ENCODE peak calls at places on chromosomes 6 and 20, in five cellular contexts. M, W, A, Q and E are unnamed samples.

GRCh38 chr6:168123165-168123911 is 44.3 kb upstream of the FRMD1 start:
- DNase-seq in W (no peak), M (no peak), A (no peak), Q (no peak), E (no peak)

GRCh38 chr20:38590682-38591483 is 9.9 kb downstream of the ADIG start:
- DNase-seq in Q (no peak), A (no peak), M (no peak), W (no peak), E (no peak)

GRCh38 chr6:167827062-167827587 is 414 bp downstream of the AFDN start:
- DNase-seq in W (no peak), Q (no peak), A (peak), M (peak), E (peak)

GRCh38 chr6:78810146-78810545 is 57.2 kb upstream of the IRAK1BP1 start:
- DNase-seq in Q (peak), A (peak), M (peak), W (peak), E (no peak)

GRCh38 chr6:41581381-41581991 is 35.3 kb downstream of the FOXP4 start:
- DNase-seq in W (peak), M (peak), A (no peak), Q (peak), E (no peak)

GRCh38 chr20:57513199-57513598 is 11.7 kb downstream of the CTCFL start:
- DNase-seq in W (no peak), Q (peak), M (no peak), A (no peak), E (no peak)

GRCh38 chr6:116265081-116265829 is 11.4 kb upstream of the TSPYL4 start:
- DNase-seq in W (peak), A (no peak), M (no peak), Q (peak), E (peak)

GRCh38 chr6:27582928-27583725 is 110.2 kb upstream of the ZNF184 start:
- DNase-seq in M (peak), Q (peak), W (peak), A (peak), E (no peak)

GRCh38 chr6:4381379-4381778 is 246.0 kb upstream of the ECI2 start:
- DNase-seq in W (peak), A (no peak), M (no peak), Q (peak), E (no peak)

GRCh38 chr20:41428285-41428684 is 61.7 kb upstream of the EMILIN3 start:
- DNase-seq in M (peak), W (peak), Q (peak), A (no peak), E (no peak)

GRCh38 chr20:61899971-61900370 is 165.7 kb downstream of the TAF4 start:
- DNase-seq in W (no peak), Q (no peak), M (no peak), A (no peak), E (no peak)

GRCh38 chr6:83824388-83824801 is 28.8 kb upstream of the RIPPLY2 start:
- DNase-seq in M (no peak), A (no peak), W (peak), Q (peak), E (no peak)

GRCh38 chr6:133817460-133818047 is 71.4 kb upstream of the TCF21 start:
- DNase-seq in A (peak), Q (no peak), W (no peak), M (no peak), E (no peak)

GRCh38 chr20:41182296-41183212 is 45.2 kb downstream of the PLCG1 start:
- DNase-seq in Q (no peak), M (no peak), A (no peak), W (no peak), E (no peak)

GRCh38 chr6:166304106-166304505 is 4.1 kb downstream of the PRR18 start:
- DNase-seq in A (no peak), M (no peak), Q (no peak), W (no peak), E (no peak)

GRCh38 chr6:139943391-139943790 is 568.9 kb upstream of the CITED2 start:
- DNase-seq in A (no peak), M (peak), Q (peak), W (peak), E (no peak)

GRCh38 chr6:166361080-166361429 is 18.7 kb upstream of the SFT2D1 start:
- DNase-seq in W (peak), A (no peak), M (no peak), Q (peak), E (peak)

GRCh38 chr6:139708342-139709199 is 334.1 kb upstream of the CITED2 start:
- DNase-seq in A (peak), Q (peak), M (peak), W (peak), E (no peak)

GRCh38 chr6:71387179-71387578 is 98.6 kb downstream of the OGFRL1 start:
- DNase-seq in M (no peak), Q (no peak), A (no peak), W (peak), E (no peak)

GRCh38 chr6:134537146-134537555 is 219.2 kb upstream of the SGK1 start:
- DNase-seq in W (peak), A (no peak), Q (peak), M (peak), E (no peak)

GRCh38 chr6:13259393-13259792 is 68.9 kb downstream of the TBC1D7 start:
- DNase-seq in W (no peak), A (no peak), Q (no peak), M (no peak), E (no peak)

GRCh38 chr6:148521158-148521557 is 178.5 kb downstream of the SASH1 start:
- DNase-seq in A (no peak), Q (no peak), W (no peak), M (no peak), E (no peak)

GRCh38 chr6:35590622-35591066 is 77.9 kb upstream of the TULP1 start:
- DNase-seq in W (peak), Q (no peak), M (no peak), A (no peak), E (peak)

GRCh38 chr6:49933526-49933925 is 30.4 kb downstream of the DEFB114 start:
- DNase-seq in Q (no peak), M (no peak), W (no peak), A (no peak), E (no peak)

GRCh38 chr6:8664700-8665099 is 229.4 kb upstream of the SLC35B3 start:
- DNase-seq in A (no peak), Q (no peak), W (no peak), M (no peak), E (no peak)

GRCh38 chr20:47217482-47218446 is 138.7 kb downstream of the ZMYND8 start:
- DNase-seq in W (no peak), M (no peak), Q (no peak), A (no peak), E (no peak)

GRCh38 chr20:51462566-51463276 is 79.8 kb downstream of the NFATC2 start:
- DNase-seq in W (peak), Q (no peak), A (no peak), M (no peak), E (peak)

GRCh38 chr20:31835977-31836852 is 9.2 kb downstream of the FOXS1 start:
- DNase-seq in M (peak), A (peak), W (peak), Q (peak), E (peak)

GRCh38 chr6:69390125-69390524 is 406.7 kb downstream of the LMBRD1 start:
- DNase-seq in A (no peak), W (no peak), M (no peak), Q (peak), E (no peak)

GRCh38 chr6:37381579-37381978 is 27.8 kb downstream of the RNF8 start:
- DNase-seq in W (peak), A (peak), Q (peak), M (peak), E (no peak)

GRCh38 chr20:9903048-9903651 is 64.3 kb upstream of the PAK5 start:
- DNase-seq in W (no peak), M (no peak), A (peak), Q (no peak), E (no peak)

GRCh38 chr6:107064579-107065065 is 36.6 kb downstream of the MTRES1 start:
- DNase-seq in A (no peak), Q (peak), W (peak), M (peak), E (no peak)

GRCh38 chr6:3229566-3230274 is 2.3 kb upstream of the TUBB2B start:
- DNase-seq in A (no peak), Q (no peak), M (no peak), W (no peak), E (no peak)

GRCh38 chr6:2183235-2183634 is 62.2 kb downstream of the GMDS start:
- DNase-seq in W (no peak), Q (no peak), M (no peak), A (no peak), E (no peak)

GRCh38 chr6:85670573-85670972 is 27.9 kb upstream of the SYNCRIP start:
- DNase-seq in A (no peak), Q (peak), W (peak), M (no peak), E (no peak)